ENCODE peak calls at places on chromosomes 7 and 10, in eight cellular contexts. K, Q, N, E, T, M, C and R are unnamed samples.
A peak's percentile ranks its signal among the peaks of the same experiment; 100 is the strongest.

GRCh38 chr7:131686833-131687232 is 130.4 kb upstream of the PODXL start:
- DNase-seq in E (no peak), T (no peak), M (no peak), N (no peak), Q (no peak), K (no peak), C (no peak), R (no peak)

GRCh38 chr7:496528-497295 is 22.9 kb downstream of the PDGFA start:
- DNase-seq in K (no peak), M (no peak), N (no peak), T (no peak), E (peak; percentile 73), C (no peak), Q (no peak), R (no peak)

GRCh38 chr7:155251831-155252230 is 45.8 kb upstream of the INSIG1 start:
- DNase-seq in E (no peak), K (no peak), T (no peak), N (no peak), C (no peak), M (no peak), Q (no peak), R (no peak)

GRCh38 chr7:142482899-142483658 is 225.2 kb upstream of the PRSS58 start:
- DNase-seq in C (no peak), N (no peak), Q (peak; percentile 43), K (peak; percentile 58), E (no peak), M (peak; percentile 37), T (peak; percentile 68), R (peak; percentile 41)

GRCh38 chr10:104300002-104300735 is 31.2 kb downstream of the GSTO2 start:
- DNase-seq in K (peak; percentile 99), N (no peak), E (no peak), M (peak; percentile 96), T (no peak), Q (no peak), C (peak; percentile 20), R (peak; percentile 99)

GRCh38 chr10:17062493-17063487 is 66.8 kb downstream of the CUBN start:
- DNase-seq in C (peak; percentile 31), K (peak; percentile 75), E (peak; percentile 86), T (no peak), Q (no peak), M (peak; percentile 97), N (peak; percentile 93), R (peak; percentile 97)

GRCh38 chr10:24968349-24968748 is 15.9 kb upstream of the PRTFDC1 start:
- DNase-seq in K (no peak), N (no peak), E (no peak), T (no peak), M (no peak), C (no peak), Q (no peak), R (no peak)

GRCh38 chr10:122114156-122114747 is 125.3 kb downstream of the TACC2 start:
- DNase-seq in K (peak; percentile 14), Q (no peak), M (no peak), E (no peak), N (no peak), C (no peak), T (no peak), R (no peak)

GRCh38 chr10:77496941-77497420 is 140.6 kb downstream of the KCNMA1 start:
- DNase-seq in M (peak; percentile 55), T (no peak), Q (no peak), K (no peak), N (no peak), C (no peak), E (no peak), R (no peak)

GRCh38 chr7:80002865-80003264 is 131.8 kb upstream of the GNAI1 start:
- DNase-seq in E (no peak), K (no peak), M (no peak), Q (no peak), T (no peak), C (no peak), N (no peak), R (no peak)

GRCh38 chr10:60943372-60944158 is 420 bp downstream of the RHOBTB1 start:
- DNase-seq in N (no peak), M (peak; percentile 52), K (peak; percentile 73), Q (no peak), E (peak; percentile 93), C (peak; percentile 39), T (peak; percentile 68), R (peak; percentile 56)

GRCh38 chr7:407706-408539 is 111.7 kb downstream of the PDGFA start:
- DNase-seq in C (no peak), M (no peak), Q (no peak), T (no peak), E (peak; percentile 51), K (no peak), N (no peak), R (no peak)

GRCh38 chr10:58758311-58758710 is 245.6 kb downstream of the BICC1 start:
- DNase-seq in E (no peak), M (no peak), T (no peak), Q (no peak), N (no peak), K (no peak), C (no peak), R (no peak)

GRCh38 chr10:132914732-132915131 is 27.6 kb downstream of the CFAP46 start:
- DNase-seq in M (no peak), N (no peak), Q (no peak), E (peak; percentile 28), K (no peak), T (no peak), C (no peak), R (no peak)

GRCh38 chr7:101947899-101948298 is 130.5 kb downstream of the CUX1 start:
- DNase-seq in N (no peak), M (peak; percentile 70), C (peak; percentile 61), K (peak; percentile 63), E (peak; percentile 88), T (no peak), Q (no peak), R (no peak)

GRCh38 chr7:131109011-131109756 is 218.5 kb upstream of the MKLN1 start:
- DNase-seq in M (no peak), E (no peak), K (peak; percentile 42), C (no peak), N (no peak), Q (no peak), T (no peak), R (peak; percentile 24)

GRCh38 chr10:11424456-11425287 is 186.8 kb downstream of the USP6NL start:
- DNase-seq in K (peak; percentile 67), C (no peak), E (peak; percentile 76), Q (no peak), T (peak; percentile 68), M (peak; percentile 48), N (peak; percentile 25), R (peak; percentile 31)

GRCh38 chr10:46050956-46051355 is 4.9 kb upstream of the MSMB start:
- DNase-seq in K (peak; percentile 5), N (no peak), T (no peak), E (no peak), C (no peak), Q (no peak), M (no peak), R (peak; percentile 43)

GRCh38 chr10:91034494-91035157 is 113.7 kb upstream of the ANKRD1 start:
- DNase-seq in K (peak; percentile 96), C (peak; percentile 74), T (no peak), Q (no peak), N (no peak), M (peak; percentile 38), E (peak; percentile 94), R (no peak)

GRCh38 chr7:157384301-157384700 is 47.5 kb downstream of the DNAJB6 start:
- DNase-seq in T (no peak), N (no peak), K (peak; percentile 22), C (no peak), E (peak; percentile 14), Q (no peak), M (no peak), R (no peak)

GRCh38 chr10:690227-691161 is 1.0 kb upstream of the DIP2C start:
- DNase-seq in E (no peak), K (no peak), T (no peak), N (no peak), M (no peak), C (no peak), Q (no peak), R (no peak)

GRCh38 chr7:84248267-84248666 is 53.7 kb upstream of the SEMA3A start:
- DNase-seq in K (peak; percentile 31), T (no peak), E (no peak), M (no peak), N (no peak), C (no peak), Q (no peak), R (no peak)

GRCh38 chr7:47788083-47788482 is 160.2 kb downstream of the PKD1L1 start:
- DNase-seq in Q (no peak), N (no peak), E (no peak), M (no peak), K (no peak), T (no peak), C (no peak), R (no peak)

GRCh38 chr7:79459381-79459780 is 5.9 kb upstream of the MAGI2 start:
- DNase-seq in Q (no peak), T (no peak), C (no peak), K (no peak), N (no peak), M (no peak), E (peak; percentile 80), R (no peak)

GRCh38 chr10:114631678-114632417 is 26.2 kb downstream of the ABLIM1 start:
- DNase-seq in M (no peak), T (peak; percentile 43), K (peak; percentile 29), N (no peak), E (peak; percentile 82), Q (no peak), C (no peak), R (no peak)

GRCh38 chr7:97004931-97005763 is at the start of gene DLX6:
- DNase-seq in C (no peak), N (peak; percentile 42), Q (no peak), K (no peak), E (peak; percentile 93), M (no peak), T (no peak), R (peak; percentile 84)

GRCh38 chr7:84697506-84697905 is 489.4 kb downstream of the SEMA3D start:
- DNase-seq in C (no peak), T (no peak), K (peak; percentile 86), N (no peak), M (peak; percentile 42), Q (no peak), E (no peak), R (peak; percentile 21)

GRCh38 chr7:35700327-35700726 is 5.4 kb upstream of the HERPUD2 start:
- DNase-seq in M (no peak), K (no peak), N (no peak), Q (no peak), T (no peak), E (no peak), C (no peak), R (no peak)

GRCh38 chr7:32164341-32164996 is 94.3 kb upstream of the PDE1C start:
- DNase-seq in K (peak; percentile 77), E (no peak), Q (no peak), M (peak; percentile 94), C (no peak), T (no peak), N (no peak), R (peak; percentile 67)

GRCh38 chr7:129607471-129608120 is 3.9 kb upstream of the NRF1 start:
- DNase-seq in K (peak; percentile 42), E (no peak), T (peak; percentile 25), N (peak; percentile 30), M (peak; percentile 41), Q (no peak), C (no peak), R (peak; percentile 62)

GRCh38 chr7:5424689-5425506 is 1.3 kb upstream of the TNRC18 start:
- DNase-seq in T (peak; percentile 42), K (peak; percentile 74), M (no peak), Q (no peak), N (no peak), E (peak; percentile 92), C (no peak), R (peak; percentile 57)

GRCh38 chr10:49564461-49565009 is 25.6 kb upstream of the ERCC6 start:
- DNase-seq in C (no peak), E (no peak), T (no peak), Q (no peak), M (no peak), K (no peak), N (no peak), R (no peak)

GRCh38 chr7:105876964-105877601 is 684 bp upstream of the ATXN7L1 start:
- DNase-seq in K (peak; percentile 58), E (peak; percentile 83), T (peak; percentile 45), N (no peak), Q (no peak), M (peak; percentile 16), C (no peak), R (peak; percentile 10)

GRCh38 chr7:80588591-80588990 is 49.9 kb upstream of the CD36 start:
- DNase-seq in E (no peak), K (peak; percentile 10), N (no peak), C (no peak), T (no peak), Q (no peak), M (peak; percentile 14), R (peak; percentile 8)